ENCODE peak calls at places on chromosomes 13 and 19, in five cellular contexts. Y, J, I, M and G are unnamed samples.

GRCh38 chr13:66689628-66690027 is 540.5 kb downstream of the PCDH9 start:
- DNase-seq in Y (no peak), J (no peak), I (no peak), M (no peak), G (no peak)

GRCh38 chr13:41938918-41939317 is 22.0 kb downstream of the VWA8 start:
- DNase-seq in Y (no peak), J (no peak), I (no peak), M (no peak), G (no peak)

GRCh38 chr13:99969934-99970760 is 1.4 kb downstream of the ZIC5 start:
- DNase-seq in Y (no peak), J (peak; percentile 82), I (no peak), M (no peak), G (no peak)

GRCh38 chr19:42154471-42155323 is 22.5 kb upstream of the POU2F2 start:
- DNase-seq in Y (no peak), J (no peak), I (no peak), M (no peak), G (no peak)

GRCh38 chr19:39315933-39316332 is 4.7 kb downstream of the LRFN1 start:
- DNase-seq in Y (no peak), J (no peak), I (no peak), M (no peak), G (no peak)

GRCh38 chr19:39502640-39503417 is 4.1 kb downstream of the DLL3 start:
- DNase-seq in Y (no peak), J (peak; percentile 88), I (no peak), M (peak; percentile 88), G (peak; percentile 91)

GRCh38 chr13:33757713-33758112 is 60.2 kb upstream of the RFC3 start:
- DNase-seq in Y (no peak), J (no peak), I (no peak), M (no peak), G (no peak)

GRCh38 chr19:15529774-15530372 is 21.5 kb downstream of the CYP4F22 start:
- DNase-seq in Y (no peak), J (no peak), I (no peak), M (no peak), G (no peak)

GRCh38 chr19:36265064-36265463 is 50.2 kb downstream of the ZNF146 start:
- DNase-seq in Y (no peak), J (no peak), I (no peak), M (no peak), G (no peak)

GRCh38 chr13:35930665-35931631 is 200.2 kb downstream of the DCLK1 start:
- DNase-seq in Y (peak; percentile 8), J (no peak), I (no peak), M (no peak), G (no peak)

GRCh38 chr13:21359855-21360254 is 99.2 kb downstream of the ZDHHC20 start:
- DNase-seq in Y (no peak), J (no peak), I (no peak), M (no peak), G (no peak)
- TF ChIP-seq POLR2A in Y (no peak), J (no peak), I (no peak), M (no peak), G (no peak)

GRCh38 chr19:18461471-18461870 is 23.5 kb upstream of the ISYNA1 start:
- DNase-seq in Y (no peak), J (no peak), I (no peak), M (no peak), G (no peak)

GRCh38 chr19:18457478-18458331 is 19.8 kb upstream of the ISYNA1 start:
- DNase-seq in Y (no peak), J (no peak), I (no peak), M (no peak), G (no peak)

GRCh38 chr19:18460900-18461299 is 23.0 kb upstream of the ISYNA1 start:
- DNase-seq in Y (no peak), J (no peak), I (no peak), M (no peak), G (no peak)

GRCh38 chr19:18456974-18457373 is 19.0 kb upstream of the ISYNA1 start:
- DNase-seq in Y (no peak), J (no peak), I (no peak), M (no peak), G (no peak)

GRCh38 chr19:18460313-18460712 is 22.4 kb upstream of the ISYNA1 start:
- DNase-seq in Y (no peak), J (no peak), I (no peak), M (no peak), G (no peak)
- TF ChIP-seq TAF1 in Y (no peak), J (no peak), I (no peak), M (no peak), G (no peak)

DNA sequence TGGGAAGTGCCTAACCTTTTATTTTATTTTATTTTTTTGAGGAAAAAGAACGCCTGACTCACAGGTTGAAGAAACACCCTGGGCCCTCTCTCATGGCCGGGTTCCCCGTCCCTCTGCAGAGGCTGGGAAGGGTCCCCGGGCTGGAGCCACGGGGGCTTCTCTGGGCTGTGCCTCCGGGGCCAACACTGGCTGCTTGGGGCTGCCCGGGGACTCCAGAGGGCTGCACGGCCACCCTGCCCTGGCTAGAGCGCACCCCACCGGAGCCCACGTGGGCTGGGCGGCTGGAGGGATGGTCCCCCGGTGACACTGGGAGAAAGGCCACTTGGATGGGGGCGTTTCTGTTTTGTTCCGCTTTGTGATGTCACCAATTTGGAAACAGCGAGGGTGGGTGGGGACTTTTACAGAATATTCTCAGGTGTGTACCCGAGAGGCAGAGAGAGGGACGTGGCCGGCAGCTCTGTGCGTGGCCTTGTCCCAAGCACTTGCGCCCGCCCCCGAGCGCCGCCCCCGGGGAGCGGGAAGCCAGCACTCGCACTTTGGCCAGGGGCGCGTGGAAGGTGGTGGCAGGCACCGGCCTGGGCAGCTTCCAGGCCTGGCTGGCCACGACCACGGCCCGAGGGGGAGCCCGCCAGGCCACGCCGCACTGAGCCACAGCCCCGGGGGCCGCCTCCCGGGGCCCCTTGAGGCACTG is 13.9 kb upstream of the GNA15 start:
- DNase-seq in Y (no peak), J (no peak), I (no peak), M (no peak), G (no peak)
- TF ChIP-seq POLR2A in Y (no peak), J (no peak), I (no peak), M (no peak), G (no peak)

GRCh38 chr19:29387586-29387985 is 138.2 kb upstream of the VSTM2B start:
- DNase-seq in Y (no peak), J (no peak), I (no peak), M (no peak), G (no peak)
- TF ChIP-seq TAF1 in Y (no peak), J (no peak), I (no peak), M (no peak), G (no peak)

GRCh38 chr13:89457977-89458376 is 1786.8 kb downstream of the SLITRK5 start:
- DNase-seq in Y (no peak), J (no peak), I (no peak), M (no peak), G (no peak)

GRCh38 chr13:89455741-89456140 is 1784.6 kb downstream of the SLITRK5 start:
- DNase-seq in Y (no peak), J (no peak), I (no peak), M (no peak), G (no peak)

GRCh38 chr13:89458456-89458855 is 1787.3 kb downstream of the SLITRK5 start:
- DNase-seq in Y (no peak), J (no peak), I (no peak), M (no peak), G (no peak)

DNA sequence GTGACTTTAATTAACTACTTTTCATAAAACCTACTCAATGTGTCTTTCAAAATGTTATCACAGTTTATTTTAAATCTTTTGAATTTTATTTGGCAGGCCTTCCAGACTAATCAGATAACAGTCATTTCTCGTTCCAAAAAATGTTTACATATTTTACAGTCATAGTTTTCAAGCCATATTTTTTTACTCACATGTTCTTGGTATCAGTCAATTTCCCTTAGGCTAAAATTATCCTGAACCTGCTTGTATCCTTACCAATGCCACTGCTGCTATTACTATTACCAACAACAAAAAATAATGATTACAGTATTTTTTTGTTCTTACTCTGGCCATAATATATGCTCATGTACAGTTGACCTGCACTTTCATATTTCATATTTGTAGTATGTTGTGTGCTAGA is 1783.6 kb downstream of the SLITRK5 start:
- DNase-seq in Y (no peak), J (no peak), I (no peak), M (no peak), G (no peak)
- TF ChIP-seq POLR2A in Y (no peak), J (no peak), I (no peak), M (no peak), G (no peak)

GRCh38 chr13:44854264-44855060 is 134.8 kb downstream of the NUFIP1 start:
- DNase-seq in Y (no peak), J (no peak), I (no peak), M (no peak), G (no peak)

GRCh38 chr13:44857736-44858135 is 131.5 kb downstream of the NUFIP1 start:
- DNase-seq in Y (no peak), J (no peak), I (no peak), M (no peak), G (no peak)

GRCh38 chr13:44857061-44857460 is 132.2 kb downstream of the NUFIP1 start:
- DNase-seq in Y (no peak), J (no peak), I (no peak), M (no peak), G (no peak)

GRCh38 chr13:44855860-44856259 is 133.4 kb downstream of the NUFIP1 start:
- DNase-seq in Y (no peak), J (no peak), I (no peak), M (no peak), G (no peak)

DNA sequence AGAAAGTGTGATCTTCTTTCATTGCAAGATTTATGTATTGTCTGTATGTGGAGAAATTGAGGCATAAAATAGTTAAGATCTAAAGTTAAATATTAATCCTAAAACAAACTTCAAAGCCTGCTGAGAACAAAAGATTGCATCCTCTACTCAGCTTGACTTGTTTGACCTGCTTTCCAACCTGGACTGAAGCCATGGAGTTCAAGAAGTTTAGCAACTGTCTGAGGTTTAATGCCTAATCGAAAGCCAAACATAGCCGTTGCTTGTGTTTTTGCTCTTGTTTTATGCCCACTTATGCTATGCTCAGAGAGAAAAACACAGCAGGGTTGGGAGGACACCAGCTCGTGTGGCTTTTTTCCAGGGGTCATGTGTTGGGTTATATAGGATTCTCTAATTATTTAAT is 135.6 kb downstream of the NUFIP1 start:
- DNase-seq in Y (no peak), J (no peak), I (no peak), M (no peak), G (no peak)
- TF ChIP-seq TAF1 in Y (no peak), J (no peak), I (no peak), M (no peak), G (no peak)